ENCODE peak calls at places on chromosomes 6 and 20, in eight cellular contexts. One of them, this sample, is unnamed. For H3K27me3, the result is how much of the 10 kb centered on the place peaks cover.

GRCh38 chr20:2140561-2140960 is 38.9 kb downstream of the STK35 start:
- DNase-seq in BE2C: no peak
- DNase-seq in fibroblast of lung: peak
- DNase-seq in uterus: peak
- DNase-seq in CD8-positive, alpha-beta memory T cell: no peak
- DNase-seq in ovary: no peak
- DNase-seq in HL-60: no peak
- DNase-seq in adipocyte: peak
- DNase-seq in this sample: peak

GRCh38 chr6:63634630-63635029 is 972 bp upstream of the PHF3 start:
- DNase-seq in BE2C: no peak
- DNase-seq in fibroblast of lung: peak
- DNase-seq in uterus: no peak
- DNase-seq in CD8-positive, alpha-beta memory T cell: no peak
- DNase-seq in ovary: no peak
- DNase-seq in HL-60: no peak
- DNase-seq in adipocyte: peak
- DNase-seq in this sample: no peak

GRCh38 chr6:34771727-34772126 is 14.4 kb downstream of the SNRPC start:
- DNase-seq in BE2C: no peak
- DNase-seq in fibroblast of lung: peak
- DNase-seq in uterus: no peak
- DNase-seq in CD8-positive, alpha-beta memory T cell: no peak
- DNase-seq in ovary: no peak
- DNase-seq in HL-60: no peak
- DNase-seq in adipocyte: peak
- DNase-seq in this sample: no peak

GRCh38 chr6:168773788-168774187 is 332.8 kb downstream of the SMOC2 start:
- DNase-seq in BE2C: no peak
- DNase-seq in fibroblast of lung: no peak
- DNase-seq in uterus: no peak
- DNase-seq in CD8-positive, alpha-beta memory T cell: no peak
- DNase-seq in ovary: no peak
- DNase-seq in HL-60: no peak
- DNase-seq in adipocyte: no peak
- DNase-seq in this sample: no peak

GRCh38 chr20:7490288-7490687 is 450.0 kb downstream of the HAO1 start:
- DNase-seq in BE2C: no peak
- DNase-seq in fibroblast of lung: peak
- DNase-seq in uterus: no peak
- DNase-seq in CD8-positive, alpha-beta memory T cell: no peak
- DNase-seq in ovary: no peak
- DNase-seq in HL-60: no peak
- DNase-seq in adipocyte: no peak
- DNase-seq in this sample: no peak

GRCh38 chr6:35140991-35141720 is at the start of gene TCP11:
- DNase-seq in BE2C: no peak
- DNase-seq in fibroblast of lung: no peak
- DNase-seq in uterus: no peak
- DNase-seq in CD8-positive, alpha-beta memory T cell: no peak
- DNase-seq in ovary: peak
- DNase-seq in HL-60: no peak
- DNase-seq in adipocyte: no peak
- DNase-seq in this sample: peak

GRCh38 chr20:43911066-43911465 is 3.6 kb upstream of the TOX2 start:
- DNase-seq in BE2C: no peak
- DNase-seq in fibroblast of lung: peak
- DNase-seq in uterus: no peak
- DNase-seq in CD8-positive, alpha-beta memory T cell: no peak
- DNase-seq in ovary: no peak
- DNase-seq in HL-60: peak
- DNase-seq in adipocyte: no peak
- DNase-seq in this sample: no peak

GRCh38 chr6:159679091-159680077 is 13.7 kb downstream of the SOD2 start:
- DNase-seq in BE2C: no peak
- DNase-seq in fibroblast of lung: peak
- DNase-seq in uterus: no peak
- DNase-seq in CD8-positive, alpha-beta memory T cell: no peak
- DNase-seq in ovary: no peak
- DNase-seq in HL-60: no peak
- DNase-seq in adipocyte: peak
- DNase-seq in this sample: no peak

GRCh38 chr20:47125553-47126373 is 230.7 kb downstream of the ZMYND8 start:
- DNase-seq in BE2C: no peak
- DNase-seq in fibroblast of lung: peak
- DNase-seq in uterus: peak
- DNase-seq in CD8-positive, alpha-beta memory T cell: no peak
- DNase-seq in ovary: no peak
- DNase-seq in HL-60: no peak
- DNase-seq in adipocyte: peak
- DNase-seq in this sample: no peak

GRCh38 chr6:87583822-87584221 is 6.0 kb downstream of the RARS2 start:
- DNase-seq in BE2C: no peak
- DNase-seq in fibroblast of lung: no peak
- DNase-seq in uterus: no peak
- DNase-seq in CD8-positive, alpha-beta memory T cell: no peak
- DNase-seq in ovary: no peak
- DNase-seq in HL-60: no peak
- DNase-seq in adipocyte: no peak
- DNase-seq in this sample: no peak

GRCh38 chr6:129659590-129660345 is 50.2 kb downstream of the ARHGAP18 start:
- DNase-seq in BE2C: no peak
- DNase-seq in fibroblast of lung: no peak
- DNase-seq in uterus: no peak
- DNase-seq in CD8-positive, alpha-beta memory T cell: no peak
- DNase-seq in ovary: no peak
- DNase-seq in HL-60: no peak
- DNase-seq in adipocyte: no peak
- DNase-seq in this sample: no peak

GRCh38 chr6:3619201-3619600 is 132.3 kb downstream of the PXDC1 start:
- DNase-seq in BE2C: no peak
- DNase-seq in fibroblast of lung: no peak
- DNase-seq in uterus: no peak
- DNase-seq in CD8-positive, alpha-beta memory T cell: no peak
- DNase-seq in ovary: no peak
- DNase-seq in HL-60: no peak
- DNase-seq in adipocyte: no peak
- DNase-seq in this sample: no peak

GRCh38 chr6:25369450-25370086 is 90.4 kb downstream of the CARMIL1 start:
- DNase-seq in BE2C: no peak
- DNase-seq in fibroblast of lung: peak
- DNase-seq in uterus: no peak
- DNase-seq in CD8-positive, alpha-beta memory T cell: no peak
- DNase-seq in ovary: no peak
- DNase-seq in HL-60: no peak
- DNase-seq in adipocyte: no peak
- DNase-seq in this sample: peak

GRCh38 chr20:16599257-16599656 is 26.0 kb upstream of the KIF16B start:
- DNase-seq in BE2C: no peak
- DNase-seq in fibroblast of lung: no peak
- DNase-seq in uterus: no peak
- DNase-seq in CD8-positive, alpha-beta memory T cell: no peak
- DNase-seq in ovary: no peak
- DNase-seq in HL-60: no peak
- DNase-seq in adipocyte: no peak
- DNase-seq in this sample: no peak

GRCh38 chr6:100730581-100730980 is 150.5 kb downstream of the ASCC3 start:
- DNase-seq in BE2C: peak
- DNase-seq in fibroblast of lung: no peak
- DNase-seq in uterus: no peak
- DNase-seq in CD8-positive, alpha-beta memory T cell: no peak
- DNase-seq in ovary: no peak
- DNase-seq in HL-60: no peak
- DNase-seq in adipocyte: peak
- DNase-seq in this sample: no peak

GRCh38 chr6:15551798-15552197 is 111.0 kb downstream of the DTNBP1 start:
- DNase-seq in BE2C: peak
- DNase-seq in fibroblast of lung: peak
- DNase-seq in uterus: no peak
- DNase-seq in CD8-positive, alpha-beta memory T cell: no peak
- DNase-seq in ovary: no peak
- DNase-seq in HL-60: no peak
- DNase-seq in adipocyte: no peak
- DNase-seq in this sample: no peak
- H3K4me3 ChIP-seq in BE2C: no peak
- H3K4me3 ChIP-seq in fibroblast of lung: no peak
- H3K4me3 ChIP-seq in uterus: no peak
- H3K4me3 ChIP-seq in CD8-positive, alpha-beta memory T cell: no peak
- H3K4me3 ChIP-seq in ovary: no peak
- H3K4me3 ChIP-seq in HL-60: no peak
- H3K4me3 ChIP-seq in adipocyte: no peak
- H3K4me3 ChIP-seq in this sample: no peak

GRCh38 chr20:675453-676314 is at the start of gene SCRT2:
- DNase-seq in BE2C: peak
- DNase-seq in fibroblast of lung: peak
- DNase-seq in uterus: peak
- DNase-seq in CD8-positive, alpha-beta memory T cell: peak
- DNase-seq in ovary: peak
- DNase-seq in HL-60: peak
- DNase-seq in adipocyte: peak
- DNase-seq in this sample: peak
- H3K27me3 ChIP-seq in BE2C: under half
- H3K27me3 ChIP-seq in fibroblast of lung: half or more
- H3K27me3 ChIP-seq in uterus: under half
- H3K27me3 ChIP-seq in CD8-positive, alpha-beta memory T cell: half or more
- H3K27me3 ChIP-seq in ovary: under half
- H3K27me3 ChIP-seq in HL-60: under half
- H3K27me3 ChIP-seq in adipocyte: half or more
- H3K27me3 ChIP-seq in this sample: half or more

GRCh38 chr20:51566594-51566993 is 24.1 kb upstream of the NFATC2 start:
- DNase-seq in BE2C: no peak
- DNase-seq in fibroblast of lung: no peak
- DNase-seq in uterus: no peak
- DNase-seq in CD8-positive, alpha-beta memory T cell: no peak
- DNase-seq in ovary: no peak
- DNase-seq in HL-60: no peak
- DNase-seq in adipocyte: no peak
- DNase-seq in this sample: no peak
- H3K4me3 ChIP-seq in BE2C: no peak
- H3K4me3 ChIP-seq in fibroblast of lung: no peak
- H3K4me3 ChIP-seq in uterus: no peak
- H3K4me3 ChIP-seq in CD8-positive, alpha-beta memory T cell: no peak
- H3K4me3 ChIP-seq in ovary: no peak
- H3K4me3 ChIP-seq in HL-60: no peak
- H3K4me3 ChIP-seq in adipocyte: no peak
- H3K4me3 ChIP-seq in this sample: no peak

GRCh38 chr6:107488174-107488874 is 1.6 kb upstream of the SOBP start:
- DNase-seq in BE2C: no peak
- DNase-seq in fibroblast of lung: no peak
- DNase-seq in uterus: no peak
- DNase-seq in CD8-positive, alpha-beta memory T cell: no peak
- DNase-seq in ovary: peak
- DNase-seq in HL-60: no peak
- DNase-seq in adipocyte: no peak
- DNase-seq in this sample: no peak
- H3K27me3 ChIP-seq in BE2C: under half
- H3K27me3 ChIP-seq in fibroblast of lung: under half
- H3K27me3 ChIP-seq in uterus: under half
- H3K27me3 ChIP-seq in CD8-positive, alpha-beta memory T cell: half or more
- H3K27me3 ChIP-seq in ovary: under half
- H3K27me3 ChIP-seq in HL-60: half or more
- H3K27me3 ChIP-seq in adipocyte: under half
- H3K27me3 ChIP-seq in this sample: half or more

This sample was measured in transverse colon.